ENCODE peak calls at places on chromosomes 3 and 15, in seven cellular contexts. One of them, this sample, is unnamed.

GRCh38 chr3:194869482-194870169 is 183.9 kb downstream of the FAM43A start:
- DNase-seq in stimulated activated CD4-positive, alpha-beta T cell treated with anti-CD3 and anti-CD28 coated beads, Interleukin-4, amount 100 ng/mL, for 1 hour: no peak
- DNase-seq in lung microvascular endothelial cell: no peak
- DNase-seq in cardiac fibroblast: peak; percentile 41
- DNase-seq in AG08396: peak; percentile 48
- DNase-seq in GM23338: no peak
- DNase-seq in IMR-90: peak; percentile 96
- DNase-seq in this sample: no peak

GRCh38 chr3:159458010-159458409 is 530.6 kb upstream of the IL12A start:
- DNase-seq in IMR-90: peak; percentile 97
- DNase-seq in lung microvascular endothelial cell: no peak
- DNase-seq in cardiac fibroblast: peak; percentile 83
- DNase-seq in GM23338: peak; percentile 36
- DNase-seq in stimulated activated CD4-positive, alpha-beta T cell treated with anti-CD3 and anti-CD28 coated beads, Interleukin-4, amount 100 ng/mL, for 1 hour: no peak
- DNase-seq in AG08396: peak; percentile 61
- DNase-seq in this sample: no peak

GRCh38 chr3:116083686-116084085 is 361.6 kb downstream of the LSAMP start:
- DNase-seq in lung microvascular endothelial cell: no peak
- DNase-seq in AG08396: no peak
- DNase-seq in IMR-90: peak; percentile 3
- DNase-seq in stimulated activated CD4-positive, alpha-beta T cell treated with anti-CD3 and anti-CD28 coated beads, Interleukin-4, amount 100 ng/mL, for 1 hour: no peak
- DNase-seq in cardiac fibroblast: no peak
- DNase-seq in GM23338: no peak
- DNase-seq in this sample: no peak

GRCh38 chr3:20040476-20041196 is 390 bp downstream of the KAT2B start:
- DNase-seq in stimulated activated CD4-positive, alpha-beta T cell treated with anti-CD3 and anti-CD28 coated beads, Interleukin-4, amount 100 ng/mL, for 1 hour: peak; percentile 63
- DNase-seq in AG08396: peak; percentile 80
- DNase-seq in GM23338: peak; percentile 81
- DNase-seq in cardiac fibroblast: peak; percentile 78
- DNase-seq in lung microvascular endothelial cell: peak; percentile 46
- DNase-seq in IMR-90: peak; percentile 61
- DNase-seq in this sample: peak; percentile 42

GRCh38 chr3:30263921-30264313 is 342.5 kb upstream of the TGFBR2 start:
- DNase-seq in IMR-90: no peak
- DNase-seq in GM23338: no peak
- DNase-seq in stimulated activated CD4-positive, alpha-beta T cell treated with anti-CD3 and anti-CD28 coated beads, Interleukin-4, amount 100 ng/mL, for 1 hour: peak; percentile 19
- DNase-seq in lung microvascular endothelial cell: no peak
- DNase-seq in AG08396: no peak
- DNase-seq in cardiac fibroblast: no peak
- DNase-seq in this sample: no peak

GRCh38 chr3:4816718-4817117 is 162.5 kb upstream of the BHLHE40 start:
- DNase-seq in IMR-90: no peak
- DNase-seq in stimulated activated CD4-positive, alpha-beta T cell treated with anti-CD3 and anti-CD28 coated beads, Interleukin-4, amount 100 ng/mL, for 1 hour: no peak
- DNase-seq in AG08396: no peak
- DNase-seq in lung microvascular endothelial cell: no peak
- DNase-seq in GM23338: no peak
- DNase-seq in cardiac fibroblast: no peak
- DNase-seq in this sample: no peak

GRCh38 chr15:89054873-89055272 is 33.4 kb upstream of the ABHD2 start:
- DNase-seq in GM23338: no peak
- DNase-seq in stimulated activated CD4-positive, alpha-beta T cell treated with anti-CD3 and anti-CD28 coated beads, Interleukin-4, amount 100 ng/mL, for 1 hour: no peak
- DNase-seq in lung microvascular endothelial cell: no peak
- DNase-seq in cardiac fibroblast: no peak
- DNase-seq in AG08396: no peak
- DNase-seq in IMR-90: no peak
- DNase-seq in this sample: no peak

GRCh38 chr3:194870394-194871110 is 184.9 kb downstream of the FAM43A start:
- DNase-seq in AG08396: no peak
- DNase-seq in IMR-90: peak; percentile 31
- DNase-seq in lung microvascular endothelial cell: no peak
- DNase-seq in GM23338: no peak
- DNase-seq in cardiac fibroblast: peak; percentile 72
- DNase-seq in stimulated activated CD4-positive, alpha-beta T cell treated with anti-CD3 and anti-CD28 coated beads, Interleukin-4, amount 100 ng/mL, for 1 hour: no peak
- DNase-seq in this sample: no peak

GRCh38 chr3:125109541-125109925 is 53.7 kb upstream of the HEG1 start:
- DNase-seq in cardiac fibroblast: no peak
- DNase-seq in GM23338: no peak
- DNase-seq in AG08396: no peak
- DNase-seq in stimulated activated CD4-positive, alpha-beta T cell treated with anti-CD3 and anti-CD28 coated beads, Interleukin-4, amount 100 ng/mL, for 1 hour: no peak
- DNase-seq in IMR-90: no peak
- DNase-seq in lung microvascular endothelial cell: no peak
- DNase-seq in this sample: no peak

GRCh38 chr3:113167929-113168771 is 43.2 kb upstream of the BOC start:
- DNase-seq in AG08396: no peak
- DNase-seq in cardiac fibroblast: no peak
- DNase-seq in stimulated activated CD4-positive, alpha-beta T cell treated with anti-CD3 and anti-CD28 coated beads, Interleukin-4, amount 100 ng/mL, for 1 hour: no peak
- DNase-seq in IMR-90: no peak
- DNase-seq in GM23338: no peak
- DNase-seq in lung microvascular endothelial cell: no peak
- DNase-seq in this sample: peak; percentile 12

GRCh38 chr3:127815641-127816605 is 6.4 kb downstream of the MGLL start:
- DNase-seq in lung microvascular endothelial cell: no peak
- DNase-seq in cardiac fibroblast: no peak
- DNase-seq in GM23338: no peak
- DNase-seq in stimulated activated CD4-positive, alpha-beta T cell treated with anti-CD3 and anti-CD28 coated beads, Interleukin-4, amount 100 ng/mL, for 1 hour: no peak
- DNase-seq in IMR-90: no peak
- DNase-seq in AG08396: no peak
- DNase-seq in this sample: no peak

GRCh38 chr3:172673210-172673679 is 37.6 kb downstream of the NCEH1 start:
- DNase-seq in lung microvascular endothelial cell: peak; percentile 82
- DNase-seq in AG08396: peak; percentile 44
- DNase-seq in IMR-90: peak; percentile 80
- DNase-seq in cardiac fibroblast: peak; percentile 81
- DNase-seq in GM23338: peak; percentile 85
- DNase-seq in stimulated activated CD4-positive, alpha-beta T cell treated with anti-CD3 and anti-CD28 coated beads, Interleukin-4, amount 100 ng/mL, for 1 hour: peak; percentile 49
- DNase-seq in this sample: peak; percentile 31

GRCh38 chr15:78565097-78565950 is at the start of gene CHRNA5:
- DNase-seq in stimulated activated CD4-positive, alpha-beta T cell treated with anti-CD3 and anti-CD28 coated beads, Interleukin-4, amount 100 ng/mL, for 1 hour: peak; percentile 77
- DNase-seq in GM23338: peak; percentile 98
- DNase-seq in lung microvascular endothelial cell: peak; percentile 80
- DNase-seq in cardiac fibroblast: peak; percentile 86
- DNase-seq in AG08396: peak; percentile 86
- DNase-seq in IMR-90: peak; percentile 66
- DNase-seq in this sample: peak; percentile 89

GRCh38 chr3:132222868-132223538 is 94.2 kb upstream of the ACP3 start:
- DNase-seq in AG08396: no peak
- DNase-seq in IMR-90: no peak
- DNase-seq in GM23338: no peak
- DNase-seq in stimulated activated CD4-positive, alpha-beta T cell treated with anti-CD3 and anti-CD28 coated beads, Interleukin-4, amount 100 ng/mL, for 1 hour: no peak
- DNase-seq in lung microvascular endothelial cell: no peak
- DNase-seq in cardiac fibroblast: peak; percentile 10
- DNase-seq in this sample: no peak

GRCh38 chr3:632571-633170 is 436.1 kb downstream of the CHL1 start:
- DNase-seq in IMR-90: peak; percentile 18
- DNase-seq in AG08396: peak; percentile 7
- DNase-seq in cardiac fibroblast: peak; percentile 37
- DNase-seq in stimulated activated CD4-positive, alpha-beta T cell treated with anti-CD3 and anti-CD28 coated beads, Interleukin-4, amount 100 ng/mL, for 1 hour: no peak
- DNase-seq in lung microvascular endothelial cell: peak; percentile 63
- DNase-seq in GM23338: peak; percentile 70
- DNase-seq in this sample: no peak

GRCh38 chr3:159326998-159327397 is 525.1 kb downstream of the MFSD1 start:
- DNase-seq in IMR-90: no peak
- DNase-seq in AG08396: no peak
- DNase-seq in stimulated activated CD4-positive, alpha-beta T cell treated with anti-CD3 and anti-CD28 coated beads, Interleukin-4, amount 100 ng/mL, for 1 hour: no peak
- DNase-seq in cardiac fibroblast: no peak
- DNase-seq in lung microvascular endothelial cell: no peak
- DNase-seq in GM23338: no peak
- DNase-seq in this sample: no peak

GRCh38 chr3:72185549-72186484 is 400.9 kb upstream of the PROK2 start:
- DNase-seq in GM23338: no peak
- DNase-seq in stimulated activated CD4-positive, alpha-beta T cell treated with anti-CD3 and anti-CD28 coated beads, Interleukin-4, amount 100 ng/mL, for 1 hour: peak; percentile 10
- DNase-seq in IMR-90: peak; percentile 80
- DNase-seq in cardiac fibroblast: peak; percentile 68
- DNase-seq in lung microvascular endothelial cell: peak; percentile 51
- DNase-seq in AG08396: peak; percentile 46
- DNase-seq in this sample: no peak

GRCh38 chr3:27632431-27633223 is 89.5 kb downstream of the EOMES start:
- DNase-seq in IMR-90: peak; percentile 55
- DNase-seq in stimulated activated CD4-positive, alpha-beta T cell treated with anti-CD3 and anti-CD28 coated beads, Interleukin-4, amount 100 ng/mL, for 1 hour: peak; percentile 44
- DNase-seq in cardiac fibroblast: peak; percentile 72
- DNase-seq in GM23338: peak; percentile 81
- DNase-seq in AG08396: peak; percentile 65
- DNase-seq in lung microvascular endothelial cell: peak; percentile 61
- DNase-seq in this sample: no peak

GRCh38 chr3:121768452-121768851 is 18.9 kb upstream of the GOLGB1 start:
- DNase-seq in cardiac fibroblast: no peak
- DNase-seq in IMR-90: no peak
- DNase-seq in GM23338: no peak
- DNase-seq in lung microvascular endothelial cell: no peak
- DNase-seq in AG08396: no peak
- DNase-seq in stimulated activated CD4-positive, alpha-beta T cell treated with anti-CD3 and anti-CD28 coated beads, Interleukin-4, amount 100 ng/mL, for 1 hour: no peak
- DNase-seq in this sample: no peak

GRCh38 chr15:55698653-55699052 is 44.3 kb downstream of the PRTG start:
- DNase-seq in cardiac fibroblast: no peak
- DNase-seq in IMR-90: no peak
- DNase-seq in lung microvascular endothelial cell: no peak
- DNase-seq in GM23338: no peak
- DNase-seq in AG08396: no peak
- DNase-seq in stimulated activated CD4-positive, alpha-beta T cell treated with anti-CD3 and anti-CD28 coated beads, Interleukin-4, amount 100 ng/mL, for 1 hour: no peak
- DNase-seq in this sample: no peak

GRCh38 chr15:35690698-35691116 is 144.7 kb upstream of the DPH6 start:
- DNase-seq in GM23338: no peak
- DNase-seq in AG08396: no peak
- DNase-seq in cardiac fibroblast: peak; percentile 98
- DNase-seq in stimulated activated CD4-positive, alpha-beta T cell treated with anti-CD3 and anti-CD28 coated beads, Interleukin-4, amount 100 ng/mL, for 1 hour: no peak
- DNase-seq in IMR-90: peak; percentile 82
- DNase-seq in lung microvascular endothelial cell: peak; percentile 82
- DNase-seq in this sample: no peak

GRCh38 chr15:87322223-87322622 is 934.3 kb downstream of the NTRK3 start:
- DNase-seq in AG08396: no peak
- DNase-seq in lung microvascular endothelial cell: no peak
- DNase-seq in GM23338: no peak
- DNase-seq in stimulated activated CD4-positive, alpha-beta T cell treated with anti-CD3 and anti-CD28 coated beads, Interleukin-4, amount 100 ng/mL, for 1 hour: no peak
- DNase-seq in cardiac fibroblast: no peak
- DNase-seq in IMR-90: no peak
- DNase-seq in this sample: no peak

GRCh38 chr3:191774485-191774884 is 313.5 kb downstream of the PYDC2 start:
- DNase-seq in stimulated activated CD4-positive, alpha-beta T cell treated with anti-CD3 and anti-CD28 coated beads, Interleukin-4, amount 100 ng/mL, for 1 hour: no peak
- DNase-seq in cardiac fibroblast: peak; percentile 0
- DNase-seq in GM23338: no peak
- DNase-seq in IMR-90: no peak
- DNase-seq in lung microvascular endothelial cell: no peak
- DNase-seq in AG08396: no peak
- DNase-seq in this sample: no peak

GRCh38 chr15:85397926-85398325 is 17.5 kb downstream of the AKAP13 start:
- DNase-seq in AG08396: no peak
- DNase-seq in IMR-90: no peak
- DNase-seq in cardiac fibroblast: no peak
- DNase-seq in GM23338: no peak
- DNase-seq in stimulated activated CD4-positive, alpha-beta T cell treated with anti-CD3 and anti-CD28 coated beads, Interleukin-4, amount 100 ng/mL, for 1 hour: no peak
- DNase-seq in lung microvascular endothelial cell: no peak
- DNase-seq in this sample: no peak

GRCh38 chr3:112640333-112640863 is 545 bp downstream of the CCDC80 start:
- DNase-seq in GM23338: no peak
- DNase-seq in IMR-90: peak; percentile 90
- DNase-seq in AG08396: peak; percentile 56
- DNase-seq in lung microvascular endothelial cell: peak; percentile 60
- DNase-seq in stimulated activated CD4-positive, alpha-beta T cell treated with anti-CD3 and anti-CD28 coated beads, Interleukin-4, amount 100 ng/mL, for 1 hour: no peak
- DNase-seq in cardiac fibroblast: peak; percentile 77
- DNase-seq in this sample: peak; percentile 6

GRCh38 chr3:30944124-30944523 is 49.7 kb upstream of the GADL1 start:
- DNase-seq in lung microvascular endothelial cell: no peak
- DNase-seq in AG08396: no peak
- DNase-seq in stimulated activated CD4-positive, alpha-beta T cell treated with anti-CD3 and anti-CD28 coated beads, Interleukin-4, amount 100 ng/mL, for 1 hour: no peak
- DNase-seq in IMR-90: no peak
- DNase-seq in GM23338: peak; percentile 12
- DNase-seq in cardiac fibroblast: no peak
- DNase-seq in this sample: no peak

GRCh38 chr3:64199933-64200332 is 25.3 kb downstream of the PRICKLE2 start:
- DNase-seq in IMR-90: no peak
- DNase-seq in cardiac fibroblast: no peak
- DNase-seq in GM23338: no peak
- DNase-seq in lung microvascular endothelial cell: no peak
- DNase-seq in stimulated activated CD4-positive, alpha-beta T cell treated with anti-CD3 and anti-CD28 coated beads, Interleukin-4, amount 100 ng/mL, for 1 hour: no peak
- DNase-seq in AG08396: no peak
- DNase-seq in this sample: no peak

GRCh38 chr3:157608006-157608405 is 104.8 kb upstream of the VEPH1 start:
- DNase-seq in cardiac fibroblast: no peak
- DNase-seq in IMR-90: no peak
- DNase-seq in stimulated activated CD4-positive, alpha-beta T cell treated with anti-CD3 and anti-CD28 coated beads, Interleukin-4, amount 100 ng/mL, for 1 hour: no peak
- DNase-seq in lung microvascular endothelial cell: no peak
- DNase-seq in AG08396: no peak
- DNase-seq in GM23338: no peak
- DNase-seq in this sample: peak; percentile 45

GRCh38 chr3:50519471-50520089 is 16.1 kb upstream of the CACNA2D2 start:
- DNase-seq in AG08396: peak; percentile 72
- DNase-seq in IMR-90: peak; percentile 25
- DNase-seq in stimulated activated CD4-positive, alpha-beta T cell treated with anti-CD3 and anti-CD28 coated beads, Interleukin-4, amount 100 ng/mL, for 1 hour: peak; percentile 74
- DNase-seq in cardiac fibroblast: peak; percentile 45
- DNase-seq in GM23338: peak; percentile 89
- DNase-seq in lung microvascular endothelial cell: peak; percentile 61
- DNase-seq in this sample: peak; percentile 9

This sample was measured in NCI-H2227 treated with DMSO at 0.1 percent for 48 hours.